ENCODE peak calls at places on chromosomes 12 and 14, in five cellular contexts. One of them, this sample, is unnamed.

GRCh38 chr14:76113691-76114090 is 38.0 kb upstream of the GPATCH2L start:
- DNase-seq in stimulated activated CD8-positive, alpha-beta memory T cell treated with anti-CD3 and anti-CD28 coated beads, Interleukin-2, amount 100 ng/mL, for 48 hours: no peak
- DNase-seq in AML-193: no peak
- DNase-seq in A549: no peak
- DNase-seq in Calu3: no peak
- DNase-seq in this sample: no peak

GRCh38 chr14:88181072-88181471 is 142.0 kb downstream of the KCNK10 start:
- DNase-seq in A549: no peak
- DNase-seq in AML-193: no peak
- DNase-seq in Calu3: no peak
- DNase-seq in stimulated activated CD8-positive, alpha-beta memory T cell treated with anti-CD3 and anti-CD28 coated beads, Interleukin-2, amount 100 ng/mL, for 48 hours: no peak
- DNase-seq in this sample: no peak

GRCh38 chr12:47820631-47821345 is 1.1 kb upstream of the HDAC7 start:
- DNase-seq in stimulated activated CD8-positive, alpha-beta memory T cell treated with anti-CD3 and anti-CD28 coated beads, Interleukin-2, amount 100 ng/mL, for 48 hours: no peak
- DNase-seq in A549: peak
- DNase-seq in AML-193: peak
- DNase-seq in Calu3: peak
- DNase-seq in this sample: peak

GRCh38 chr12:13223176-13223806 is 26.8 kb downstream of the EMP1 start:
- DNase-seq in stimulated activated CD8-positive, alpha-beta memory T cell treated with anti-CD3 and anti-CD28 coated beads, Interleukin-2, amount 100 ng/mL, for 48 hours: no peak
- DNase-seq in Calu3: no peak
- DNase-seq in A549: peak
- DNase-seq in AML-193: no peak
- DNase-seq in this sample: no peak

GRCh38 chr12:130418261-130418660 is 80.6 kb downstream of the PIWIL1 start:
- DNase-seq in Calu3: no peak
- DNase-seq in stimulated activated CD8-positive, alpha-beta memory T cell treated with anti-CD3 and anti-CD28 coated beads, Interleukin-2, amount 100 ng/mL, for 48 hours: no peak
- DNase-seq in A549: no peak
- DNase-seq in AML-193: no peak
- DNase-seq in this sample: no peak

GRCh38 chr14:74804219-74804825 is 41.2 kb downstream of the YLPM1 start:
- DNase-seq in Calu3: peak
- DNase-seq in stimulated activated CD8-positive, alpha-beta memory T cell treated with anti-CD3 and anti-CD28 coated beads, Interleukin-2, amount 100 ng/mL, for 48 hours: no peak
- DNase-seq in A549: peak
- DNase-seq in AML-193: peak
- DNase-seq in this sample: no peak

GRCh38 chr14:61927015-61927414 is 164.8 kb downstream of the SNAPC1 start:
- DNase-seq in Calu3: no peak
- DNase-seq in AML-193: no peak
- DNase-seq in A549: no peak
- DNase-seq in stimulated activated CD8-positive, alpha-beta memory T cell treated with anti-CD3 and anti-CD28 coated beads, Interleukin-2, amount 100 ng/mL, for 48 hours: no peak
- DNase-seq in this sample: no peak

GRCh38 chr12:117526756-117527479 is 165.5 kb upstream of the NOS1 start:
- DNase-seq in A549: no peak
- DNase-seq in AML-193: no peak
- DNase-seq in stimulated activated CD8-positive, alpha-beta memory T cell treated with anti-CD3 and anti-CD28 coated beads, Interleukin-2, amount 100 ng/mL, for 48 hours: no peak
- DNase-seq in Calu3: no peak
- DNase-seq in this sample: no peak

GRCh38 chr12:126337556-126337955 is 1272.3 kb downstream of the AACS start:
- DNase-seq in Calu3: no peak
- DNase-seq in A549: no peak
- DNase-seq in stimulated activated CD8-positive, alpha-beta memory T cell treated with anti-CD3 and anti-CD28 coated beads, Interleukin-2, amount 100 ng/mL, for 48 hours: no peak
- DNase-seq in AML-193: no peak
- DNase-seq in this sample: no peak

GRCh38 chr12:4591180-4591687 is 29.2 kb downstream of the DYRK4 start:
- DNase-seq in Calu3: no peak
- DNase-seq in AML-193: no peak
- DNase-seq in A549: no peak
- DNase-seq in stimulated activated CD8-positive, alpha-beta memory T cell treated with anti-CD3 and anti-CD28 coated beads, Interleukin-2, amount 100 ng/mL, for 48 hours: no peak
- DNase-seq in this sample: no peak

GRCh38 chr14:98782062-98782461 is 489.9 kb downstream of the BCL11B start:
- DNase-seq in A549: no peak
- DNase-seq in AML-193: no peak
- DNase-seq in stimulated activated CD8-positive, alpha-beta memory T cell treated with anti-CD3 and anti-CD28 coated beads, Interleukin-2, amount 100 ng/mL, for 48 hours: no peak
- DNase-seq in Calu3: no peak
- DNase-seq in this sample: no peak

GRCh38 chr14:28770574-28770973 is 4.0 kb downstream of the FOXG1 start:
- DNase-seq in AML-193: no peak
- DNase-seq in Calu3: no peak
- DNase-seq in stimulated activated CD8-positive, alpha-beta memory T cell treated with anti-CD3 and anti-CD28 coated beads, Interleukin-2, amount 100 ng/mL, for 48 hours: no peak
- DNase-seq in A549: no peak
- DNase-seq in this sample: no peak

GRCh38 chr12:51000245-51000644 is 25.9 kb downstream of the SLC11A2 start:
- DNase-seq in AML-193: no peak
- DNase-seq in Calu3: no peak
- DNase-seq in stimulated activated CD8-positive, alpha-beta memory T cell treated with anti-CD3 and anti-CD28 coated beads, Interleukin-2, amount 100 ng/mL, for 48 hours: no peak
- DNase-seq in A549: peak
- DNase-seq in this sample: no peak

GRCh38 chr12:108828774-108829173 is 28.6 kb downstream of the SSH1 start:
- DNase-seq in A549: no peak
- DNase-seq in Calu3: no peak
- DNase-seq in stimulated activated CD8-positive, alpha-beta memory T cell treated with anti-CD3 and anti-CD28 coated beads, Interleukin-2, amount 100 ng/mL, for 48 hours: no peak
- DNase-seq in AML-193: no peak
- DNase-seq in this sample: no peak

GRCh38 chr14:83255015-83255726 is 1721.5 kb upstream of the SEL1L start:
- DNase-seq in stimulated activated CD8-positive, alpha-beta memory T cell treated with anti-CD3 and anti-CD28 coated beads, Interleukin-2, amount 100 ng/mL, for 48 hours: no peak
- DNase-seq in Calu3: no peak
- DNase-seq in A549: no peak
- DNase-seq in AML-193: peak
- DNase-seq in this sample: no peak

GRCh38 chr14:102074415-102074964 is 12.4 kb downstream of the HSP90AA1 start:
- DNase-seq in AML-193: no peak
- DNase-seq in stimulated activated CD8-positive, alpha-beta memory T cell treated with anti-CD3 and anti-CD28 coated beads, Interleukin-2, amount 100 ng/mL, for 48 hours: no peak
- DNase-seq in Calu3: no peak
- DNase-seq in A549: no peak
- DNase-seq in this sample: no peak

GRCh38 chr12:54261817-54262402 is 18.0 kb downstream of the CBX5 start:
- DNase-seq in AML-193: no peak
- DNase-seq in A549: no peak
- DNase-seq in stimulated activated CD8-positive, alpha-beta memory T cell treated with anti-CD3 and anti-CD28 coated beads, Interleukin-2, amount 100 ng/mL, for 48 hours: no peak
- DNase-seq in Calu3: no peak
- DNase-seq in this sample: no peak

GRCh38 chr12:92393504-92393903 is 247.9 kb upstream of the BTG1 start:
- DNase-seq in Calu3: no peak
- DNase-seq in stimulated activated CD8-positive, alpha-beta memory T cell treated with anti-CD3 and anti-CD28 coated beads, Interleukin-2, amount 100 ng/mL, for 48 hours: no peak
- DNase-seq in AML-193: no peak
- DNase-seq in A549: peak
- DNase-seq in this sample: no peak

GRCh38 chr14:25237845-25238244 is 187.9 kb upstream of the STXBP6 start:
- DNase-seq in A549: peak
- DNase-seq in stimulated activated CD8-positive, alpha-beta memory T cell treated with anti-CD3 and anti-CD28 coated beads, Interleukin-2, amount 100 ng/mL, for 48 hours: no peak
- DNase-seq in AML-193: no peak
- DNase-seq in Calu3: peak
- DNase-seq in this sample: no peak

GRCh38 chr14:91113829-91114078 is at the start of gene DGLUCY:
- DNase-seq in AML-193: peak
- DNase-seq in stimulated activated CD8-positive, alpha-beta memory T cell treated with anti-CD3 and anti-CD28 coated beads, Interleukin-2, amount 100 ng/mL, for 48 hours: peak
- DNase-seq in Calu3: no peak
- DNase-seq in A549: peak
- DNase-seq in this sample: no peak

GRCh38 chr14:31578266-31578665 is 17.1 kb downstream of the NUBPL start:
- DNase-seq in stimulated activated CD8-positive, alpha-beta memory T cell treated with anti-CD3 and anti-CD28 coated beads, Interleukin-2, amount 100 ng/mL, for 48 hours: no peak
- DNase-seq in AML-193: no peak
- DNase-seq in A549: no peak
- DNase-seq in Calu3: no peak
- DNase-seq in this sample: no peak

GRCh38 chr12:121590476-121591143 is 9.8 kb upstream of the KDM2B start:
- DNase-seq in A549: no peak
- DNase-seq in Calu3: no peak
- DNase-seq in stimulated activated CD8-positive, alpha-beta memory T cell treated with anti-CD3 and anti-CD28 coated beads, Interleukin-2, amount 100 ng/mL, for 48 hours: peak
- DNase-seq in AML-193: no peak
- DNase-seq in this sample: no peak

GRCh38 chr14:30966415-30967363 is 58.8 kb upstream of the AP4S1 start:
- DNase-seq in Calu3: no peak
- DNase-seq in A549: peak
- DNase-seq in AML-193: no peak
- DNase-seq in stimulated activated CD8-positive, alpha-beta memory T cell treated with anti-CD3 and anti-CD28 coated beads, Interleukin-2, amount 100 ng/mL, for 48 hours: no peak
- DNase-seq in this sample: no peak

GRCh38 chr14:68976160-68977067 is 2.7 kb downstream of the ACTN1 start:
- DNase-seq in A549: no peak
- DNase-seq in Calu3: no peak
- DNase-seq in stimulated activated CD8-positive, alpha-beta memory T cell treated with anti-CD3 and anti-CD28 coated beads, Interleukin-2, amount 100 ng/mL, for 48 hours: no peak
- DNase-seq in AML-193: no peak
- DNase-seq in this sample: no peak

GRCh38 chr12:12590961-12591360 is 20.7 kb upstream of the CREBL2 start:
- DNase-seq in Calu3: no peak
- DNase-seq in A549: no peak
- DNase-seq in stimulated activated CD8-positive, alpha-beta memory T cell treated with anti-CD3 and anti-CD28 coated beads, Interleukin-2, amount 100 ng/mL, for 48 hours: no peak
- DNase-seq in AML-193: no peak
- DNase-seq in this sample: no peak

GRCh38 chr12:107277850-107278249 is 184.5 kb upstream of the CRY1 start:
- DNase-seq in AML-193: no peak
- DNase-seq in Calu3: no peak
- DNase-seq in A549: no peak
- DNase-seq in stimulated activated CD8-positive, alpha-beta memory T cell treated with anti-CD3 and anti-CD28 coated beads, Interleukin-2, amount 100 ng/mL, for 48 hours: no peak
- DNase-seq in this sample: no peak

GRCh38 chr12:57280234-57281062 is 29.5 kb upstream of the STAC3 start:
- DNase-seq in stimulated activated CD8-positive, alpha-beta memory T cell treated with anti-CD3 and anti-CD28 coated beads, Interleukin-2, amount 100 ng/mL, for 48 hours: peak
- DNase-seq in A549: peak
- DNase-seq in Calu3: peak
- DNase-seq in AML-193: no peak
- DNase-seq in this sample: no peak

GRCh38 chr14:64673748-64674147 is 30.5 kb upstream of the PLEKHG3 start:
- DNase-seq in A549: no peak
- DNase-seq in stimulated activated CD8-positive, alpha-beta memory T cell treated with anti-CD3 and anti-CD28 coated beads, Interleukin-2, amount 100 ng/mL, for 48 hours: peak
- DNase-seq in AML-193: peak
- DNase-seq in Calu3: no peak
- DNase-seq in this sample: no peak

GRCh38 chr14:76761198-76761848 is at the start of gene VASH1:
- DNase-seq in Calu3: peak
- DNase-seq in AML-193: peak
- DNase-seq in A549: peak
- DNase-seq in stimulated activated CD8-positive, alpha-beta memory T cell treated with anti-CD3 and anti-CD28 coated beads, Interleukin-2, amount 100 ng/mL, for 48 hours: peak
- DNase-seq in this sample: peak

GRCh38 chr14:75715926-75716780 is 55.1 kb downstream of the TTLL5 start:
- DNase-seq in A549: peak
- DNase-seq in Calu3: no peak
- DNase-seq in stimulated activated CD8-positive, alpha-beta memory T cell treated with anti-CD3 and anti-CD28 coated beads, Interleukin-2, amount 100 ng/mL, for 48 hours: no peak
- DNase-seq in AML-193: no peak
- DNase-seq in this sample: no peak

GRCh38 chr14:35333347-35333730 is 41.2 kb downstream of the PSMA6 start:
- DNase-seq in A549: no peak
- DNase-seq in AML-193: no peak
- DNase-seq in stimulated activated CD8-positive, alpha-beta memory T cell treated with anti-CD3 and anti-CD28 coated beads, Interleukin-2, amount 100 ng/mL, for 48 hours: no peak
- DNase-seq in Calu3: no peak
- DNase-seq in this sample: no peak

GRCh38 chr12:84986586-84986985 is 49.5 kb downstream of the TSPAN19 start:
- DNase-seq in Calu3: no peak
- DNase-seq in stimulated activated CD8-positive, alpha-beta memory T cell treated with anti-CD3 and anti-CD28 coated beads, Interleukin-2, amount 100 ng/mL, for 48 hours: no peak
- DNase-seq in A549: no peak
- DNase-seq in AML-193: no peak
- DNase-seq in this sample: no peak

GRCh38 chr14:23130875-23131274 is 11.8 kb upstream of the CEBPE start:
- DNase-seq in AML-193: peak
- DNase-seq in A549: no peak
- DNase-seq in Calu3: no peak
- DNase-seq in stimulated activated CD8-positive, alpha-beta memory T cell treated with anti-CD3 and anti-CD28 coated beads, Interleukin-2, amount 100 ng/mL, for 48 hours: no peak
- DNase-seq in this sample: no peak

GRCh38 chr14:69928111-69928523 is 48.9 kb downstream of the SMOC1 start:
- DNase-seq in stimulated activated CD8-positive, alpha-beta memory T cell treated with anti-CD3 and anti-CD28 coated beads, Interleukin-2, amount 100 ng/mL, for 48 hours: no peak
- DNase-seq in A549: peak
- DNase-seq in Calu3: peak
- DNase-seq in AML-193: no peak
- DNase-seq in this sample: no peak

GRCh38 chr12:121611306-121611705 is 15.0 kb upstream of the ORAI1 start:
- DNase-seq in Calu3: peak
- DNase-seq in A549: no peak
- DNase-seq in AML-193: no peak
- DNase-seq in stimulated activated CD8-positive, alpha-beta memory T cell treated with anti-CD3 and anti-CD28 coated beads, Interleukin-2, amount 100 ng/mL, for 48 hours: peak
- DNase-seq in this sample: no peak

GRCh38 chr14:36241183-36241582 is 64.7 kb upstream of the PTCSC3 start:
- DNase-seq in stimulated activated CD8-positive, alpha-beta memory T cell treated with anti-CD3 and anti-CD28 coated beads, Interleukin-2, amount 100 ng/mL, for 48 hours: no peak
- DNase-seq in A549: no peak
- DNase-seq in Calu3: no peak
- DNase-seq in AML-193: peak
- DNase-seq in this sample: no peak